ENCODE peak calls at places on chromosomes 1 and 21, in four cellular contexts. Y is K562, J is HepG2, Z is GM12878. W is an unnamed sample.
A peak's percentile ranks its signal among the peaks of the same experiment; 100 is the strongest.

GRCh38 chr1:241391926-241392710 is 35.1 kb upstream of the RGS7 start:
- DNase-seq in Y (no peak), Z (no peak), J (no peak), W (no peak)

GRCh38 chr1:197252981-197253380 is 15.1 kb upstream of the CRB1 start:
- DNase-seq in J (no peak), Y (no peak), Z (no peak), W (no peak)

GRCh38 chr1:50047916-50048694 is 24.4 kb upstream of the AGBL4 start:
- DNase-seq in J (no peak), Y (no peak), Z (no peak), W (peak; percentile 91)

GRCh38 chr21:27756191-27756590 is 789.3 kb upstream of the ADAMTS5 start:
- DNase-seq in J (no peak), Z (no peak), Y (no peak), W (no peak)

GRCh38 chr1:179709841-179710329 is 33.2 kb upstream of the FAM163A start:
- DNase-seq in Z (peak; percentile 30), Y (no peak), J (no peak), W (no peak)

GRCh38 chr1:61043010-61043820 is 39.1 kb upstream of the NFIA start:
- DNase-seq in J (peak; percentile 37), Z (no peak), Y (no peak), W (peak; percentile 96)

GRCh38 chr1:177796561-177796960 is 173.3 kb downstream of the SEC16B start:
- DNase-seq in Y (no peak), Z (no peak), J (no peak), W (no peak)

GRCh38 chr1:150877220-150877516 is 769 bp upstream of the ARNT start:
- DNase-seq in Y (no peak), J (peak; percentile 5), Z (no peak), W (no peak)

GRCh38 chr1:20430355-20431290 is 55.4 kb downstream of the CAMK2N1 start:
- DNase-seq in J (peak; percentile 24), Z (no peak), Y (peak; percentile 81), W (peak; percentile 85)

DNA sequence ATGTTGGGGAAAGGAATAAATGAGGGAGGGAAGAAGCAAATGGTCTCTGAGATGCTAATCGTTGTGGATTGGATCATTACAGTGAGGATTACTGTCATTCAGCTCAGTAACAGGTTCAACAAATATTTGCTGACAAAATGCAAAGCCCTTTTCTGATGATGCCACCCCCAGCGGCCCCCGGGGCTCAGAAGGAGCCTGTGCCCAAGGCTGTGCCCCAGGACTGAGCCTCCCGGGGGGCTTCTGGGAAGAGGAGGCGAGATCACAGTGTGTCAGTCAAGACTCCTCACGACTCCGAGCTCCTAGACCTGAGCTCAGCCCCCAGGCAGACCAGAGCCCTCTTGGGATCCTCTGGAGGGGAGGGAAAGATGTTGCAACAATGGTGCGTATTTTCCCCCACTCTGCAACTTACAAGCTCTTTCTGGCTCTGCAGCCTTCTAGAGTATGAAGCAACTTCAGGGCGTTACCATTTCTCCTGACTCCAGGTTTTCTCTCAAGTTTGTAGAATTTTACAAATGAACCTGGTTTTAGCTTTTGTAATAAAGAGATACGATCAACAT is 20.8 kb downstream of the EPHA8 start:
- DNase-seq in Z (no peak), J (no peak), Y (no peak), W (no peak)
- TF ChIP-seq CBFB in Z (no peak), J (no peak), Y (no peak), W (no peak)

GRCh38 chr1:233675394-233675793 is 61.5 kb downstream of the KCNK1 start:
- DNase-seq in Y (no peak), Z (no peak), J (no peak), W (no peak)

GRCh38 chr1:233672732-233673131 is 58.8 kb downstream of the KCNK1 start:
- DNase-seq in Z (no peak), Y (no peak), J (no peak), W (no peak)

GRCh38 chr1:233671286-233671685 is 57.4 kb downstream of the KCNK1 start:
- DNase-seq in J (no peak), Z (no peak), Y (no peak), W (no peak)

GRCh38 chr1:233673947-233674431 is 60.1 kb downstream of the KCNK1 start:
- DNase-seq in Y (peak; percentile 41), J (no peak), Z (no peak), W (no peak)

GRCh38 chr1:233673146-233673946 is 59.4 kb downstream of the KCNK1 start:
- DNase-seq in J (no peak), Y (no peak), Z (peak; percentile 41), W (no peak)
- TF ChIP-seq CREM in J (no peak), Y (no peak), Z (no peak), W (no peak)

DNA sequence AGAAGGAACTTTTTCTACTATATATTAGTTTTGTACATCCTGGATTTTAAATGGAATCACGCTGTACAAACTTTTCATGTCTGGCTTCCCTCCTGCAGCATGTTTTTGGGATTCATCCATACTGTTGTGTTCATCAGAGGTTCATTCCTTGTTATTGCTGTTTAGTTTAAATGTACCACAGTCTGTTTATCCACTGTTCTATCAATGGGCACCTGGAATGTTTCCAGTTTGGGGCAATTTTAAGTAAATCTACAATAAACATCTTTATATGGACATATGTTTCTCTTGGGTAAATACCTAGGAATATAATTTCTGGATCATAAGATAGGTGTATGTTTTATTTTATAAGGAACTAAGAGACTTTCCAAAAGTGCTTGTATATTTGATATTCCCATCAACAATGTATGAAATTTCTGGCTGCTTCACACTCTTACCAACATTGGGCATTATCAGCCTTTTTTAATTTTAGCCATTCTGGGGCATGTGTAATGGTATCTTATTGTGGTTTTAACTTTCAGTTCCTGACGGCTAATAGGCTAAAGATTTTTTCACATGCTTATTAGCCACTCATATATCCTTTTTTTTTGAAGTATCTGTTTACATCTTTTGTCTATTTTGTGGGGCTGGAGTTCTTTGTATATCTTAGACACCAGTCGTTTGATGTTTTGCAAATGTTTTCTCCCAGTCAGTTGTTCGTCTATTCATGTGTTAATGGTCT is 48.8 kb downstream of the RPS6KC1 start:
- DNase-seq in Z (no peak), J (no peak), Y (no peak), W (no peak)
- TF ChIP-seq CBFB in Z (no peak), J (no peak), Y (no peak), W (no peak)

GRCh38 chr1:169312084-169312954 is 55.3 kb downstream of the NME7 start:
- DNase-seq in J (no peak), Z (peak; percentile 9), Y (peak; percentile 57), W (no peak)
- TF ChIP-seq CREM in J (no peak), Z (no peak), Y (peak; percentile 62), W (no peak)

DNA sequence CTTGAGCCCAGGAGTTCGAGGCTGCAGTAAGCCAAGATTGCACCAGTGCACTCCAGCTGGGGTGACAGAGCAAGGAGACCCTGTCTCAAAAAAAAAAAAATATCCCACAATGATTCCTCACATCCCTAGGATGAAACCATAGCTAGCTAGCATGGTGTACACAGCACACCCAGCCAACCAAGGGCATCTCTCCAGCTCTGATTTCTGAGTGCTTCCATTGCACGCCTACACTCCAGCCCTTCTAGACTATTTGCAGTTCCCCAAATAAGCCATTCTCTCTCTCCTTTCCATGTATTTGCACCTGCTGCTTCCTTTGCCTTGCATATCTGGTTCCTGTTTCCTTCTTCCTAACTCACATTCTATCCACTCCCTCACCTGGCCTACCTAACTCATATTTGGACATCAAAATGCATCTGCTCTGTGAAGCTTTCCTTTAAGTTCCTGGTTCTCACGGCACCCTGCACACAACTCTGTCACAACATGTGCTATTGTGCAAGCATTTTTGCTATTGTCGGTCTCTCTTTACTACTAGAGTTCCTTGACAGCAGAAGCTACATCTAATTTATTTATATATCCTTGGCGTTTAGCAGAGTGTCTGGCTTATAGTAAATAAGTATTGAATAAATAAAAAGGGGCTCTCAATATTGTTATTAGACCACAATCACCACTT is 2.4 kb upstream of the ELAPOR1 start:
- DNase-seq in Z (no peak), Y (no peak), J (no peak), W (no peak)
- TF ChIP-seq CBFB in Z (no peak), Y (no peak), J (no peak), W (no peak)

GRCh38 chr1:108719253-108719652 is 6.5 kb downstream of the FNDC7 start:
- DNase-seq in Y (no peak), J (no peak), Z (no peak), W (no peak)
- TF ChIP-seq CREM in Y (no peak), J (no peak), Z (no peak), W (no peak)

GRCh38 chr1:172145231-172145651 is 275.2 kb upstream of the C1orf105 start:
- DNase-seq in Y (no peak), J (no peak), Z (no peak), W (no peak)

GRCh38 chr1:172141351-172142000 is 279.0 kb upstream of the C1orf105 start:
- DNase-seq in J (no peak), Y (no peak), Z (no peak), W (no peak)

GRCh38 chr1:172145656-172146055 is 274.8 kb upstream of the C1orf105 start:
- DNase-seq in J (no peak), Y (no peak), Z (no peak), W (no peak)

GRCh38 chr1:172144445-172145060 is 275.9 kb upstream of the C1orf105 start:
- DNase-seq in Z (no peak), J (no peak), Y (no peak), W (no peak)

DNA sequence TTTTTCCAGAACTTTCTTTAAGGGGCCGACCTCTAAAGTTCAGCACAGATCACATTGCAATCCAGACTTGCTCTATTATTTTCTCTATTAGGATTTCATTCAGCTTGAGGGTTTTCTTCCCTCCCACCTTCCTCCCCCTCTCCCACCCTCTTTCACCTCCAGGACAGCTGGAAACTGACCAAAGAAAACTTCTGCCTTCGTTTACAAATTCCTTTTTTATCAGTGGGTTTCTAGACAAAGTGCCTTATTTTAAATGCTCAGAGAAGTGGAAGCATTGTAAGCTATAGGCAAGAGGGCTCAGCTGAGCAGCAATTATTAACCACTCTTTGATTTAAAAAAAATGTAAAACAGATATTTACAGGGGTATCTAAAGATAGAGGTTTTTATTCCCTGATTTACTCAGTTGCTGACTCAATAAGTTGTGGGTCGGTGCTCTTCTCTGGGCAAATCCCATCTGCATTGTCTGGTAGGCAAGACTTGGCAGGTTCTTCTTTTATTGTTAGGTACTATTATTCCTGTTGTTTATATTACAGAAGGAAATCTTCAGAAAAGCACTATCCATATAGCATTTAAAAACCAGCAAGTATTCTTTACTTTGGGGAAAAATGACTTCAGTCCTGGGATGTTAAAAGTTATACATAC is 277.0 kb upstream of the C1orf105 start:
- DNase-seq in Y (no peak), J (no peak), Z (no peak), W (no peak)
- TF ChIP-seq CBFB in Y (no peak), J (no peak), Z (no peak), W (no peak)

W was measured in WTC11.